ENCODE peak calls at places on chromosomes 11 and 22, in four cellular contexts. W is astrocyte of the cerebellum, S is fibroblast of lung, P is HFF-Myc. G is an unnamed sample.

GRCh38 chr11:2315395-2316168 is 13.8 kb downstream of the TSPAN32 start:
- DNase-seq in S (no peak), P (no peak), W (no peak), G (no peak)

GRCh38 chr11:44366741-44367140 is 56.8 kb upstream of the ALX4 start:
- DNase-seq in S (no peak), P (no peak), W (no peak), G (no peak)

GRCh38 chr11:76609736-76610370 is 60.7 kb downstream of the LRRC32 start:
- DNase-seq in S (no peak), W (peak; percentile 95), P (no peak), G (no peak)

GRCh38 chr11:126990716-126991480 is 9.7 kb downstream of the KIRREL3 start:
- DNase-seq in P (no peak), W (no peak), S (no peak), G (no peak)

GRCh38 chr11:134334796-134335571 is 3.2 kb downstream of the GLB1L2 start:
- DNase-seq in W (no peak), P (no peak), S (no peak), G (no peak)

GRCh38 chr22:48609279-48609865 is 1218.3 kb downstream of the BRD1 start:
- DNase-seq in W (no peak), S (no peak), P (no peak), G (no peak)

GRCh38 chr11:86570020-86570419 is 102.4 kb downstream of the ME3 start:
- DNase-seq in P (no peak), W (no peak), S (no peak), G (no peak)

GRCh38 chr11:70119502-70119901 is 41.4 kb downstream of the ANO1 start:
- DNase-seq in W (no peak), S (no peak), P (no peak), G (no peak)

GRCh38 chr11:15837901-15838489 is 518.4 kb downstream of the SOX6 start:
- DNase-seq in P (no peak), W (no peak), S (no peak), G (no peak)

GRCh38 chr11:100640646-100641045 is 46.4 kb upstream of the ARHGAP42 start:
- DNase-seq in P (no peak), W (no peak), S (peak; percentile 39), G (no peak)

GRCh38 chr22:49959782-49960158 is 802 bp upstream of the PIM3 start:
- DNase-seq in S (no peak), W (no peak), P (no peak), G (no peak)

GRCh38 chr22:44901301-44901700 is 108.5 kb downstream of the PHF21B start:
- DNase-seq in S (peak; percentile 21), P (no peak), W (no peak), G (no peak)

GRCh38 chr11:61851128-61851899 is 23.2 kb downstream of the FADS2 start:
- DNase-seq in P (no peak), W (no peak), S (no peak), G (no peak)

GRCh38 chr11:118241191-118242098 is 10.7 kb downstream of the MPZL3 start:
- DNase-seq in S (no peak), W (no peak), P (no peak), G (no peak)

GRCh38 chr11:3109434-3109833 is 52.2 kb upstream of the CARS1 start:
- DNase-seq in P (no peak), W (no peak), S (no peak), G (no peak)

GRCh38 chr22:29786026-29786425 is 18.9 kb downstream of the UQCR10 start:
- DNase-seq in P (no peak), W (no peak), S (no peak), G (no peak)

GRCh38 chr22:37030560-37031281 is 11.2 kb downstream of the MPST start:
- DNase-seq in W (no peak), S (no peak), P (no peak), G (no peak)

GRCh38 chr11:12725863-12726666 is 51.8 kb downstream of the TEAD1 start:
- DNase-seq in P (no peak), W (no peak), S (peak; percentile 31), G (no peak)

GRCh38 chr11:119680899-119681370 is 48.1 kb downstream of the NECTIN1 start:
- DNase-seq in S (peak; percentile 28), P (no peak), W (no peak), G (no peak)

GRCh38 chr11:44915621-44916020 is 35.1 kb downstream of the TP53I11 start:
- DNase-seq in S (no peak), P (no peak), W (no peak), G (no peak)

GRCh38 chr11:133656100-133656635 is 123.9 kb upstream of the OPCML start:
- DNase-seq in W (no peak), P (no peak), S (no peak), G (no peak)

GRCh38 chr22:42873361-42873760 is 16.3 kb upstream of the ARFGAP3 start:
- DNase-seq in P (no peak), S (no peak), W (no peak), G (no peak)

GRCh38 chr11:61752117-61752924 is at the start of gene MYRF:
- DNase-seq in P (no peak), W (no peak), S (no peak), G (no peak)

GRCh38 chr22:28349114-28349513 is 330.5 kb downstream of the TTC28 start:
- DNase-seq in S (no peak), W (no peak), P (no peak), G (no peak)

GRCh38 chr11:78800756-78801155 is 226.1 kb upstream of the NARS2 start:
- DNase-seq in W (no peak), P (no peak), S (peak; percentile 54), G (no peak)

GRCh38 chr11:83427943-83428342 is 141.8 kb upstream of the CCDC90B start:
- DNase-seq in P (no peak), S (no peak), W (no peak), G (no peak)

GRCh38 chr11:32586576-32587190 is 3.1 kb downstream of the EIF3M start:
- DNase-seq in S (peak; percentile 20), W (no peak), P (no peak), G (no peak)

GRCh38 chr22:24200616-24201212 is 19.4 kb downstream of the SUSD2 start:
- DNase-seq in P (no peak), W (peak; percentile 84), S (peak; percentile 19), G (no peak)

GRCh38 chr22:43798492-43798891 is 13.6 kb downstream of the EFCAB6 start:
- DNase-seq in S (no peak), P (no peak), W (no peak), G (no peak)

GRCh38 chr11:74822187-74822586 is 73.5 kb downstream of the RNF169 start:
- DNase-seq in W (peak; percentile 44), S (peak; percentile 95), P (peak; percentile 12), G (peak; percentile 85)

GRCh38 chr11:69718147-69718546 is 14.3 kb upstream of the FGF19 start:
- DNase-seq in S (peak; percentile 30), W (no peak), P (no peak), G (no peak)

GRCh38 chr11:74330065-74330858 is 18.8 kb upstream of the P4HA3 start:
- DNase-seq in S (peak; percentile 38), W (no peak), P (no peak), G (no peak)

GRCh38 chr11:13313005-13313819 is 35.6 kb downstream of the BMAL1 start:
- DNase-seq in W (no peak), P (no peak), S (no peak), G (no peak)

GRCh38 chr11:76918941-76919386 is 58.2 kb downstream of the ACER3 start:
- DNase-seq in W (peak; percentile 42), S (peak; percentile 78), P (peak; percentile 37), G (peak; percentile 38)

GRCh38 chr22:26499188-26499703 is 13.0 kb downstream of the TFIP11 start:
- DNase-seq in S (no peak), P (no peak), W (no peak), G (no peak)

GRCh38 chr22:20859615-20860014 is 808 bp downstream of the SNAP29 start:
- DNase-seq in S (no peak), P (no peak), W (no peak), G (no peak)

GRCh38 chr11:117016747-117017146 is 81.5 kb downstream of the SIK3 start:
- DNase-seq in P (no peak), W (no peak), S (no peak), G (no peak)
- H3K4me3 ChIP-seq in P (no peak overlapping the region), W (no peak overlapping the region), S (no peak overlapping the region), G (no peak overlapping the region)

GRCh38 chr22:31090217-31091085 is 9.3 kb downstream of the SMTN start:
- DNase-seq in S (no peak), W (no peak), P (no peak), G (no peak)

GRCh38 chr22:31087744-31088215 is 6.7 kb downstream of the SMTN start:
- DNase-seq in P (no peak), S (no peak), W (no peak), G (no peak)

GRCh38 chr22:31091106-31091975 is 10.2 kb downstream of the SMTN start:
- DNase-seq in W (no peak), S (no peak), P (no peak), G (no peak)

GRCh38 chr22:31088233-31088986 is 7.3 kb downstream of the SMTN start:
- DNase-seq in W (no peak), P (no peak), S (no peak), G (no peak)

GRCh38 chr22:31089101-31090100 is 8.3 kb downstream of the SMTN start:
- DNase-seq in P (no peak), S (peak; percentile 62), W (no peak), G (no peak)
- H3K4me3 ChIP-seq in P (no peak overlapping the region), S (no peak overlapping the region), W (no peak overlapping the region), G (no peak overlapping the region)

GRCh38 chr11:31531293-31531692 is 21.7 kb downstream of the ELP4 start:
- DNase-seq in P (no peak), S (no peak), W (no peak), G (no peak)

GRCh38 chr11:31529701-31530100 is 20.1 kb downstream of the ELP4 start:
- DNase-seq in S (no peak), W (no peak), P (no peak), G (no peak)

GRCh38 chr11:31529189-31529588 is 19.6 kb downstream of the ELP4 start:
- DNase-seq in P (no peak), W (no peak), S (no peak), G (no peak)
- H3K4me3 ChIP-seq in P (no peak overlapping the region), W (no peak overlapping the region), S (no peak overlapping the region), G (no peak overlapping the region)

DNA sequence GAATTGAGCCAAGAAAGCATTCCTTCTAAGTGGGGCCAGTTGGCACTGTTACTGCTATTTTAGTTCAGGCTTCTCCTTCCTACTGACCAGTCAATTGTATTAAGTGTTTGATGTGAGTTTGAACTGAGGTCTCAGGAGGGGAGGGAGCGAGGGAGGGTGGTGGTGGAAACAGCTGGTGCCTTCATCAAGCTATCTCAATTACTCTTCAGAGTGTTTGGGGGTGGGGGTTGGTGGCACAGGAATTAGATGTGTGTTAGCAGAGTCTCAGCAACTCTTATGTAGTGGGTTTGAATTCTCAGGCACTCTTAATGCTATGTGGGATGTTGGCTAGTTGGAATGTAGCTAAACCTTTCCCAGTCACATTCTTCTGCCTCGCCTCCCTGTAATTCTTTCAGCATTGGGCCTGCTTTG is 14.5 kb downstream of the CTNND1 start:
- DNase-seq in P (no peak), S (no peak), W (peak; percentile 76), G (no peak)
- H3K4me3 ChIP-seq in P (no peak overlapping the region), S (no peak overlapping the region), W (peak overlapping the region; percentile 6), G (no peak overlapping the region)

DNA sequence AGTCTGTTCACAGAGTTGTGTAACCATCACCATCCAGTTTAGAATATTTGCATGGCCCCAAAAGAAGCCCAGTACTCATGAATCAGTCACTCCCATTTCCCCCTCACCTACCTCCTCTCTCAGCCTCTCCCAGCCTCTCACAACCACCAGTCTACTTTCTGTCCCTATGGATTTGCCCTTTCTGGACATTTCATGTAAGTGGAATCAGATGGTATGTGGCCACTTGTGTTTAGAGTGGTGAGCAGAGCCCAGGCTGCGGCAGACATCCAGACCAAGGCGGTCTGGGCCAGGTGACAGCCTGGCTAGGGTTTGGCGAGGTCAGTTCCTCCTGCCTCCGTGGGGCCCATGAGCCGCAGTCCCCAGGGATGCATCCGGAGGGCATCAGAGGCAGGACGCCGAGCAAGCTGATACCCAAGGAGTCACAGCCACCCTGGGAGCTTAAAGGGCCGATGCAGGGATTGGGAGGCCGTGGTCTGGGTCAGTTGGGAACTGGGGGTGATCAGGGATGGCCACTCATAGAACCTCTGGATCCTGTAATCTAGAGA is 53.3 kb upstream of the CLDN5 start:
- DNase-seq in P (no peak), W (no peak), S (no peak), G (no peak)
- H3K4me3 ChIP-seq in P (no peak overlapping the region), W (no peak overlapping the region), S (no peak overlapping the region), G (no peak overlapping the region)

G was measured in AG04450.